ENCODE peak calls at places on chromosomes 4 and X, in ten cellular contexts. Z is tibial nerve; N is left ventricle myocardium inferior; M is stimulated activated CD4-positive, alpha-beta T cell treated with anti-CD3 and anti-CD28 coated beads, Interleukin-12 subunit alpha, Interleukin-12 subunit beta, amount 100 ng/mL, for 24 hours; T is HCT116; W is lower lobe of right lung; B is NAMALWA; A is HS-27A; S is uterus; O is stimulated activated naive CD4-positive, alpha-beta T cell. F is an unnamed sample.

GRCh38 chr4:124804584-124804983 is 92.1 kb upstream of the ANKRD50 start:
- DNase-seq in Z (no peak), T (no peak), M (no peak), S (no peak), N (no peak), W (no peak), B (no peak), O (no peak), A (no peak), F (no peak)

GRCh38 chr4:40685300-40685699 is 55.6 kb upstream of the RBM47 start:
- DNase-seq in B (no peak), M (no peak), S (no peak), Z (no peak), W (no peak), A (no peak), N (no peak), T (no peak), O (no peak), F (no peak)

GRCh38 chr4:112706840-112707207 is 69.9 kb downstream of the LARP7 start:
- DNase-seq in O (no peak), Z (no peak), A (no peak), T (no peak), W (no peak), B (no peak), N (no peak), M (no peak), S (no peak), F (no peak)

GRCh38 chr4:17058506-17058905 is 160.1 kb upstream of the LDB2 start:
- DNase-seq in B (no peak), S (peak; percentile 40), M (no peak), O (no peak), N (peak; percentile 16), T (no peak), W (no peak), Z (peak; percentile 26), A (no peak), F (no peak)

GRCh38 chrX:3788494-3789233 is 75.2 kb upstream of the PRKX start:
- DNase-seq in O (no peak), W (no peak), Z (no peak), B (no peak), M (no peak), A (no peak), N (no peak), S (no peak), T (no peak), F (no peak)

GRCh38 chrX:40105016-40105790 is 7.4 kb upstream of the BCOR start:
- DNase-seq in O (no peak), A (no peak), B (peak; percentile 73), Z (no peak), W (peak; percentile 61), S (peak; percentile 41), T (no peak), N (peak; percentile 52), M (no peak), F (peak; percentile 54)

GRCh38 chrX:12115377-12115776 is 22.9 kb upstream of the FRMPD4 start:
- DNase-seq in T (no peak), B (peak; percentile 15), O (no peak), S (no peak), Z (no peak), M (no peak), W (no peak), N (no peak), A (no peak), F (no peak)

GRCh38 chr4:186557486-186557885 is 2.1 kb upstream of the MTNR1A start:
- DNase-seq in W (no peak), S (no peak), B (no peak), A (no peak), T (no peak), Z (no peak), N (no peak), M (no peak), O (no peak), F (no peak)

GRCh38 chr4:102500371-102501175 is 586 bp upstream of the NFKB1 start:
- DNase-seq in S (peak; percentile 53), A (no peak), B (peak; percentile 55), Z (peak; percentile 36), N (peak; percentile 72), T (no peak), W (peak; percentile 72), M (no peak), O (no peak), F (peak; percentile 70)

GRCh38 chr4:27046851-27047250 is 186.2 kb downstream of the STIM2 start:
- DNase-seq in W (no peak), N (no peak), S (no peak), M (no peak), A (no peak), Z (no peak), B (no peak), O (no peak), T (no peak), F (no peak)

GRCh38 chr4:72112514-72113156 is 80.8 kb downstream of the NPFFR2 start:
- DNase-seq in M (no peak), A (peak; percentile 82), T (peak; percentile 39), W (no peak), N (no peak), S (no peak), Z (no peak), B (peak; percentile 24), O (no peak), F (no peak)

GRCh38 chr4:121189811-121190210 is 25.7 kb upstream of the TNIP3 start:
- DNase-seq in B (no peak), O (peak; percentile 64), W (no peak), S (no peak), A (no peak), N (no peak), M (no peak), T (no peak), Z (no peak), F (no peak)

GRCh38 chrX:78119521-78120227 is 15.6 kb downstream of the PGK1 start:
- DNase-seq in Z (no peak), S (no peak), M (no peak), N (no peak), T (no peak), W (no peak), B (no peak), A (no peak), O (no peak), F (no peak)

GRCh38 chrX:133908223-133908622 is 77.2 kb downstream of the GPC3 start:
- DNase-seq in W (no peak), O (no peak), T (no peak), S (no peak), N (no peak), M (no peak), A (no peak), B (no peak), Z (no peak), F (no peak)